ENCODE peak calls at places on chromosomes 7 and 10, in seven cellular contexts. W is HepG2, I is heart left ventricle, N is K562, O is spleen, U is body of pancreas, J is A549. D is an unnamed sample.

GRCh38 chr7:47931788-47932425 is 16.4 kb downstream of the PKD1L1 start:
- DNase-seq in U (no peak), J (no peak), O (no peak), N (no peak), I (no peak), W (no peak), D (no peak)

GRCh38 chr10:31467791-31468535 is 148.9 kb downstream of the ZEB1 start:
- DNase-seq in J (no peak), O (no peak), I (peak; percentile 32), U (peak; percentile 27), W (peak; percentile 61), N (no peak), D (no peak)

GRCh38 chr10:122245136-122245535 is 26.0 kb upstream of the BTBD16 start:
- DNase-seq in W (no peak), N (no peak), I (no peak), U (no peak), O (no peak), J (no peak), D (no peak)

GRCh38 chr7:101936612-101937231 is 119.3 kb downstream of the CUX1 start:
- DNase-seq in U (no peak), N (no peak), J (no peak), I (no peak), W (no peak), O (peak; percentile 64), D (no peak)

GRCh38 chr7:155228459-155228845 is 69.2 kb upstream of the INSIG1 start:
- DNase-seq in U (no peak), W (no peak), J (no peak), I (no peak), O (peak; percentile 63), N (no peak), D (no peak)

GRCh38 chr10:44006826-44007225 is 358.1 kb upstream of the ZNF32 start:
- DNase-seq in J (no peak), U (no peak), W (no peak), I (no peak), O (no peak), N (no peak), D (peak; percentile 37)

GRCh38 chr10:51007781-51008180 is 66.5 kb upstream of the PRKG1 start:
- DNase-seq in W (no peak), U (no peak), I (no peak), N (no peak), O (no peak), J (no peak), D (no peak)

GRCh38 chr10:122435212-122435827 is 19.1 kb upstream of the ARMS2 start:
- DNase-seq in I (no peak), O (no peak), J (peak; percentile 36), W (peak; percentile 30), N (peak; percentile 9), U (no peak), D (no peak)

GRCh38 chr10:119364941-119365340 is 157.6 kb downstream of the GRK5 start:
- DNase-seq in J (no peak), N (no peak), I (no peak), U (peak; percentile 41), W (no peak), O (no peak), D (no peak)

GRCh38 chr7:114715907-114716306 is 206.0 kb upstream of the MDFIC start:
- DNase-seq in O (no peak), J (no peak), W (no peak), U (no peak), I (no peak), N (no peak), D (no peak)

GRCh38 chr7:11835260-11835659 is 3.3 kb upstream of the THSD7A start:
- DNase-seq in J (no peak), N (no peak), U (no peak), O (no peak), I (no peak), W (no peak), D (no peak)

GRCh38 chr7:24025094-24025493 is 258.9 kb upstream of the NPY start:
- DNase-seq in W (no peak), J (no peak), U (no peak), N (no peak), O (no peak), I (no peak), D (no peak)

GRCh38 chr7:55569797-55570196 is 2.5 kb downstream of the VOPP1 start:
- DNase-seq in O (no peak), W (no peak), J (no peak), U (no peak), I (no peak), N (no peak), D (no peak)

GRCh38 chr10:89391882-89392756 is at the start of gene IFIT1:
- DNase-seq in I (no peak), U (peak; percentile 83), O (no peak), N (peak; percentile 54), W (peak; percentile 82), J (peak; percentile 73), D (peak; percentile 49)

GRCh38 chr7:76427635-76428034 is 2.9 kb downstream of the ZP3 start:
- DNase-seq in N (no peak), I (no peak), U (no peak), J (no peak), W (no peak), O (no peak), D (no peak)

GRCh38 chr10:73117976-73118743 is 7.9 kb downstream of the NUDT13 start:
- DNase-seq in W (peak; percentile 53), I (no peak), J (no peak), N (peak; percentile 37), O (no peak), U (no peak), D (no peak)

GRCh38 chr7:96508371-96508770 is 186.5 kb upstream of the SLC25A13 start:
- DNase-seq in J (no peak), N (no peak), U (no peak), I (no peak), O (no peak), W (no peak), D (no peak)

GRCh38 chr10:65518379-65518778 is 1407.5 kb upstream of the LRRTM3 start:
- DNase-seq in J (no peak), U (no peak), I (no peak), W (peak; percentile 31), O (no peak), N (no peak), D (no peak)

GRCh38 chr7:129914536-129915272 is 38.1 kb downstream of the UBE2H start:
- DNase-seq in W (no peak), U (no peak), O (no peak), J (no peak), N (no peak), I (no peak), D (no peak)

GRCh38 chr7:99469381-99470065 is 3.2 kb upstream of the ZNF789 start:
- DNase-seq in J (no peak), O (no peak), W (peak; percentile 31), U (no peak), N (no peak), I (no peak), D (no peak)

GRCh38 chr10:57723305-57723704 is 544.4 kb downstream of the IPMK start:
- DNase-seq in I (no peak), O (no peak), U (no peak), N (no peak), J (no peak), W (no peak), D (no peak)

GRCh38 chr7:64504581-64505120 is 58.2 kb downstream of the ZNF680 start:
- DNase-seq in I (no peak), U (no peak), N (no peak), J (no peak), W (no peak), O (no peak), D (no peak)

GRCh38 chr7:127587663-127588018 is 570 bp upstream of the ARF5 start:
- DNase-seq in O (peak; percentile 89), J (no peak), W (no peak), N (no peak), I (no peak), U (peak; percentile 36), D (no peak)

GRCh38 chr7:24704311-24704710 is 53.0 kb downstream of the GSDME start:
- DNase-seq in O (no peak), U (no peak), I (no peak), W (no peak), J (no peak), N (no peak), D (no peak)

GRCh38 chr10:93505075-93505474 is 8.7 kb downstream of the CEP55 start:
- DNase-seq in U (no peak), W (no peak), N (no peak), O (no peak), J (no peak), I (no peak), D (no peak)
- H3K4me1 ChIP-seq in U (no peaks in the 10 kb centered on the region), W (no peaks in the 10 kb centered on the region), N (no peaks in the 10 kb centered on the region), O (no peaks in the 10 kb centered on the region), J (peaks cover 6% of the 10 kb centered on the region), I (no peaks in the 10 kb centered on the region), D (no peaks in the 10 kb centered on the region)

GRCh38 chr10:61701055-61701705 is 38.5 kb downstream of the CABCOCO1 start:
- DNase-seq in N (no peak), W (no peak), J (no peak), I (no peak), U (no peak), O (no peak), D (no peak)
- TF ChIP-seq CTCF in N (no peak), W (no peak), J (no peak), I (no peak), U (no peak), O (no peak), D (no peak)

DNA sequence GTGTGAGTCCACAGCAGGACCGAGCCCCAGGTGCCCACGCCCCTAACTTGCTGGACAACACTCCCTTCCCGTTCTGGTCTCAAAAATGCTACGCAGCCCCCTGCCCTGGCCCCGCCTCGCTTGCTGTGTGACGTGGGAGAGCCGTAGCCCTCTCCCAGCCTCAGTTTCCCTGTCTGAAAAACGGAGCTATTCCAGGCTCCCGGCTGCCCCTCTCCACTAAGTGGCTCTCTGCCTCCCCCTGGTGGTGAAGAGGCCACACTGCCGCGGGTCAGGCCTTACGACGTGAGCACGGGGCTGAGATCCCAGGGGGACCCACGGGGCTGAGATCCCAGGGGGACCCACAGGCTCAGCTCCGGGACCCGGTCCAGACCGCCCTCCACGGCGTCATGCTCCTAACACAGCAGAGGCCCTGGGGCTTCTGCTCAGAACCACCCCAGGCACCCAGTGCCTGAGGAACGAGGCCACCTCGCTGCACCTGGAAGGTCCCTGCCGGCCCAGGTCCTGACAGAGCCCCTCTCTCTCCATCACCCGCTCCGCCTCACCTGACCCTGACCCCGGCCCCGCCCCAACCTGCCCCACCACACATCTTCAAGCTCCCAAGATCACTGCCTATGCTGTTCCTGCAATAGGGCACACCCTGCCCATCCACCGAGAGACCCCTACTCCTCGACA is 26.7 kb downstream of the MICALL2 start:
- DNase-seq in U (peak; percentile 60), I (peak; percentile 87), O (peak; percentile 94), N (peak; percentile 76), W (peak; percentile 35), J (peak; percentile 66), D (no peak)
- TF ChIP-seq POLR2A in U (no peak), I (no peak), O (no peak), N (peak; percentile 36), W (no peak), J (no peak), D (no peak)

GRCh38 chr7:32881074-32881982 is 10.2 kb downstream of the KBTBD2 start:
- DNase-seq in O (no peak), J (no peak), U (no peak), I (no peak), N (no peak), W (no peak), D (no peak)
- H3K4me1 ChIP-seq in O (peaks cover 99% of the 10 kb centered on the region), J (peaks cover 56% of the 10 kb centered on the region), U (peaks cover 56% of the 10 kb centered on the region), I (peaks cover 38% of the 10 kb centered on the region), N (peaks cover 41% of the 10 kb centered on the region), W (peaks cover 58% of the 10 kb centered on the region), D (peaks cover 63% of the 10 kb centered on the region)

D was measured in vagina.